ENCODE peak calls at places on chromosomes 4 and X, in six cellular contexts. I is left lung, V is uterus, S is adrenal gland, U is A673, Q is suprapubic skin. N is an unnamed sample. For H3K36me3 and H3K4me1, the result is how much of the 10 kb centered on the place peaks cover.

GRCh38 chrX:154717824-154718223 is 33.1 kb downstream of the GAB3 start:
- DNase-seq in I (no peak), V (no peak), S (peak), U (peak), Q (no peak), N (peak)

GRCh38 chr4:6767725-6768538 is 14.6 kb upstream of the KIAA0232 start:
- DNase-seq in I (no peak), V (no peak), S (no peak), U (no peak), Q (no peak), N (no peak)

GRCh38 chrX:39725928-39726619 is 371.7 kb downstream of the BCOR start:
- DNase-seq in I (no peak), V (peak), S (no peak), U (peak), Q (no peak), N (no peak)

GRCh38 chrX:56947695-56948094 is 47.6 kb downstream of the SPIN3 start:
- DNase-seq in I (no peak), V (no peak), S (no peak), U (no peak), Q (no peak), N (no peak)

GRCh38 chrX:40897768-40898167 is 162.4 kb upstream of the MED14 start:
- DNase-seq in I (no peak), V (no peak), S (no peak), U (no peak), Q (no peak), N (no peak)

GRCh38 chr4:186216465-186217024 is 10.8 kb upstream of the KLKB1 start:
- DNase-seq in I (no peak), V (no peak), S (no peak), U (peak), Q (no peak), N (no peak)

GRCh38 chrX:103919336-103919682 is 43.1 kb upstream of the TMSB15B start:
- DNase-seq in I (no peak), V (no peak), S (no peak), U (peak), Q (no peak), N (peak)

GRCh38 chr4:141497627-141498026 is 138.8 kb upstream of the IL15 start:
- DNase-seq in I (no peak), V (no peak), S (no peak), U (no peak), Q (no peak), N (no peak)

GRCh38 chr4:176718881-176719280 is 73.8 kb downstream of the VEGFC start:
- DNase-seq in I (no peak), V (no peak), S (no peak), U (no peak), Q (no peak), N (no peak)

GRCh38 chr4:166202991-166203390 is 330.0 kb downstream of the TLL1 start:
- DNase-seq in I (no peak), V (no peak), S (no peak), U (no peak), Q (no peak), N (no peak)

GRCh38 chr4:88600129-88600849 is 8.0 kb downstream of the HERC3 start:
- DNase-seq in I (no peak), V (no peak), S (no peak), U (peak), Q (no peak), N (no peak)

GRCh38 chr4:163544407-163545038 is 50.0 kb downstream of the TMA16 start:
- DNase-seq in I (peak), V (peak), S (peak), U (peak), Q (peak), N (peak)

GRCh38 chrX:40268126-40268525 is 170.4 kb upstream of the BCOR start:
- DNase-seq in I (no peak), V (no peak), S (no peak), U (no peak), Q (no peak), N (no peak)

GRCh38 chrX:350148-350533 is 31.5 kb upstream of the GTPBP6 start:
- DNase-seq in I (peak), V (no peak), S (no peak), U (no peak), Q (no peak), N (no peak)

GRCh38 chr4:20106926-20107325 is 144.8 kb upstream of the SLIT2 start:
- DNase-seq in I (no peak), V (no peak), S (no peak), U (no peak), Q (no peak), N (no peak)

GRCh38 chr4:79016878-79017277 is 77.6 kb upstream of the PAQR3 start:
- DNase-seq in I (peak), V (no peak), S (no peak), U (no peak), Q (no peak), N (no peak)

DNA sequence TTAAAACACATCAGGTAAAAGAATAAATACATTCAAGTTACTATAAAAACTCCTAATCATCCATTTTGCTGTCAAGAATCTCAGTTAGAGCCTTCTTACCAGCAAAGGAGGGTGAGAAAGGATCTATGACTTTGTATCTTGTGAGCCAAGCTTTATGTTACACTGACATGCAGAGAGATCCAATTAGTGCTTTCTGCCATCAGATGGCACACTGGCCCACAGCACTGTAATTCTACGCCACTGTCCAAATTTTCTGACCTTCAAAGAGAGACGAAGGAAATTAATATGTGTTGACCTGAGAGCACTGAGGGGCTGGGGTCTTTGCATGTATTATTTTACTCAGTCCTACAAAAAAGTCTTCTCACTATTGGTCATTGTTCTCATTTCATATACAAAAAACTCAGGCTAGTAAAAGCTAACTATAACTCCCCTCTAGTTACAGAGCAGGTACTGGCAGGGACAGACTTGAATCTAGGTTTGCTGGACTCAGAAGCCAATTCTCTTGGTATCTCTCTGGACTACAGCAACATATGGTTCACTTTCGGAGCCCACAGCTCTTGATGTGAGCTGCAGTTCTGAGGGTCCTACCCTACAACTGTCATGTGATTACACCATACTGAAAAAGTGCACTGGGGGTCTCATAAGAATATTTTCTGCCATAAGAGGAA is 157.6 kb downstream of the NR3C2 start:
- DNase-seq in I (no peak), V (no peak), S (peak), U (no peak), Q (no peak), N (no peak)
- TF ChIP-seq CTCF in I (no peak), V (no peak), S (peak), U (peak), Q (no peak), N (peak)

DNA sequence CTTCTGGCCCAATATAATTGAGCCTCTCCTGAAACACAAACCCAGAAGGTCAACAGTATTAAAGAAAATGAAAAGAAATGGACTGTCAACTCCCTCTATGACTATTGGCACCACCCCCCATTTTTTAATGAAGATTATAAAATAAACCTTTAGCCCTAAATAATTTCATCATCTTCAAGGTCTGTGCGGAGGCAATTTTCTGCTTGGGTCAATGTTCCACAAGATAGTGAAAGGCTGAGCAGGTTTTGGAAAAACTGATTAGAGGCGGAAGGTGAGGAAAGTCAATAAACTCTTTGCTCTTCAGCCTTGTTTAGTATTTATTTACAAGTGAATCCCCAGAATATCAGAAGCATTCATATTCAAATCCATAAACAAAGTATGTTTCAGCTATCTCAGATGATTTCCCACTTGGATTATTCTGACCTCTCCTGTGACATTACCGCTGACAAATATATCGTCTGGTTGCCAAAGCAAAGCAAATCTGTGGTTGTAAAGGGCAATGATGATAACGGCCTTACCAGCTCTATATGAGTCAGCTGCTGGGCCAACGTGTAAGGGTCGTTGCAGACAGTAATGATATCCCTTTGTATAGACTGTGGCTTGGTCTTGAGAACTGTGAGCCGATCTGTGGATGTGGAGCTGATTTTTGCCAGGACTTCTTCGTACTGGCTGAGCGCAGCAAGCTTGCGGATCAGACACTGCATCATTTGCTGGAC is 24.0 kb downstream of the RASGEF1B start:
- DNase-seq in I (no peak), V (no peak), S (no peak), U (no peak), Q (no peak), N (no peak)
- H3K36me3 ChIP-seq in I (under half), V (under half), S (under half), U (under half), Q (half or more), N (under half)

DNA sequence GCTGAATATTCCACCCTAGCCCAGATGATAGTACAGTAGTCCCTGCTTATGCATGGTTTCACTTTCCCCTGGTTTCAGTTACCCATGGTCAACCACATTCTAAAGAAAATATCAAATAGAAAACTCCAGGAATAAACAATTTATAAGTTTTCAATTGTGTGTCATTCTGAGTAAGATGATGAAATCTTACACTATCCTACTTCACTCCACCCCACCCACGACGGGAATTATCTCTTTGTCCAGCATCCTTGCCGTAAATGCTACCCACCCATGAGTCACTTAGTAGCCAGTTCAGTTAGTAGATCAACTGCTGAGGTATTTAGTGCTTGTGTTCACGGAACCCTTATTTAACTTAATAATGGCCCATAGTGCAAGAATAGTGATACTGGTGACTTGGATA is 91.4 kb downstream of the KLHL13 start:
- DNase-seq in I (no peak), V (no peak), S (no peak), U (no peak), Q (no peak), N (no peak)
- H3K4me1 ChIP-seq in I (under half), V (under half), S (under half), U (under half), Q (under half), N (under half)

GRCh38 chr4:80806472-80806871 is 224.0 kb upstream of the BMP3 start:
- DNase-seq in I (no peak), V (no peak), S (no peak), U (no peak), Q (no peak), N (no peak)
- TF ChIP-seq CTCF in I (no peak), V (no peak), S (no peak), U (no peak), Q (no peak), N (no peak)

N was measured in BE2C.